ENCODE peak calls at places on chromosomes 4 and X, in eight cellular contexts. S is H9; I is NB4; M is B cell; V is activated CD8-positive, alpha-beta memory T cell treated with anti-CD3 and anti-CD28 coated beads for 48 hours; T is left colon; N is OCI-M1; U is EL. D is an unnamed sample.
A peak's percentile ranks its signal among the peaks of the same experiment; 100 is the strongest.

GRCh38 chrX:43615677-43616076 is 40.4 kb upstream of the MAOA start:
- DNase-seq in I (no peak), M (no peak), S (no peak), V (no peak), T (no peak), N (no peak), U (no peak), D (no peak)

GRCh38 chr4:187167126-187167525 is 443.5 kb upstream of the FAT1 start:
- DNase-seq in I (no peak), S (no peak), U (no peak), V (no peak), T (peak; percentile 44), M (no peak), N (peak; percentile 85), D (no peak)

GRCh38 chr4:169311643-169312365 is 41.0 kb upstream of the SH3RF1 start:
- DNase-seq in I (peak; percentile 57), T (no peak), M (peak; percentile 50), S (peak; percentile 69), U (peak; percentile 64), V (no peak), N (peak; percentile 88), D (peak; percentile 39)

GRCh38 chrX:111634823-111635410 is 46.1 kb upstream of the ALG13 start:
- DNase-seq in M (no peak), S (no peak), T (no peak), V (no peak), U (no peak), I (no peak), N (no peak), D (no peak)

GRCh38 chr4:1851575-1852415 is 4.2 kb downstream of the LETM1 start:
- DNase-seq in N (no peak), M (no peak), V (no peak), I (no peak), S (no peak), U (peak; percentile 33), T (no peak), D (no peak)

GRCh38 chrX:19046343-19047215 is 62.7 kb upstream of the PHKA2 start:
- DNase-seq in I (peak; percentile 4), N (peak; percentile 0), U (peak; percentile 49), T (no peak), S (no peak), V (no peak), M (no peak), D (peak; percentile 56)

GRCh38 chr4:13640149-13640671 is 12.7 kb upstream of the BOD1L1 start:
- DNase-seq in V (no peak), M (no peak), N (peak; percentile 12), U (peak; percentile 97), S (peak; percentile 71), T (no peak), I (peak; percentile 67), D (peak; percentile 74)

GRCh38 chrX:3177851-3178250 is 136.6 kb downstream of the ARSF start:
- DNase-seq in V (no peak), N (no peak), S (no peak), U (peak; percentile 64), M (no peak), T (no peak), I (no peak), D (peak; percentile 54)

GRCh38 chr4:182770969-182771330 is 146.2 kb downstream of the DCTD start:
- DNase-seq in I (no peak), S (peak; percentile 40), T (no peak), V (no peak), U (no peak), N (no peak), M (no peak), D (no peak)

GRCh38 chrX:154732421-154733071 is 18.3 kb downstream of the GAB3 start:
- DNase-seq in V (no peak), T (no peak), S (no peak), M (no peak), U (peak; percentile 73), N (no peak), I (peak; percentile 82), D (no peak)

GRCh38 chrX:47610506-47610905 is 9.2 kb downstream of the SYN1 start:
- DNase-seq in S (no peak), T (no peak), N (no peak), U (no peak), V (no peak), I (no peak), M (no peak), D (no peak)

GRCh38 chrX:151736685-151737084 is 2.1 kb downstream of the CNGA2 start:
- DNase-seq in M (no peak), I (no peak), V (no peak), S (no peak), N (no peak), U (no peak), T (no peak), D (no peak)

GRCh38 chrX:9379697-9380551 is 84.9 kb upstream of the TBL1X start:
- DNase-seq in N (no peak), U (peak; percentile 52), T (peak; percentile 41), I (no peak), M (no peak), S (no peak), V (no peak), D (peak; percentile 58)

GRCh38 chr4:100170986-100171385 is 19.3 kb downstream of the DDIT4L start:
- DNase-seq in U (no peak), N (no peak), V (no peak), M (no peak), T (no peak), S (no peak), I (no peak), D (no peak)

GRCh38 chr4:89838005-89838404 is 1.0 kb upstream of the SNCA start:
- DNase-seq in T (no peak), S (no peak), M (peak; percentile 13), I (no peak), V (no peak), U (no peak), N (peak; percentile 72), D (peak; percentile 4)

GRCh38 chr4:40241936-40242590 is 45.2 kb downstream of the RHOH start:
- DNase-seq in I (no peak), V (no peak), N (peak; percentile 80), M (no peak), S (no peak), T (no peak), U (no peak), D (no peak)

GRCh38 chrX:155334486-155335316 is at the start of gene CLIC2:
- DNase-seq in S (no peak), N (peak; percentile 95), T (peak; percentile 33), I (peak; percentile 4), V (no peak), U (peak; percentile 38), M (no peak), D (peak; percentile 54)

GRCh38 chrX:31743004-31743403 is 671.2 kb upstream of the FTHL17 start:
- DNase-seq in T (no peak), I (no peak), U (no peak), N (no peak), V (no peak), M (no peak), S (no peak), D (no peak)

GRCh38 chr4:21769404-21770147 is 179.0 kb downstream of the KCNIP4 start:
- DNase-seq in N (peak; percentile 72), M (no peak), T (no peak), I (no peak), U (peak; percentile 85), S (no peak), V (no peak), D (peak; percentile 69)

GRCh38 chr4:16026155-16026761 is 57.6 kb downstream of the PROM1 start:
- DNase-seq in V (no peak), M (peak; percentile 69), U (peak; percentile 47), S (no peak), I (peak; percentile 77), T (no peak), N (peak; percentile 72), D (peak; percentile 74)

GRCh38 chr4:128707864-128708263 is 101.6 kb upstream of the JADE1 start:
- DNase-seq in T (no peak), M (no peak), I (no peak), V (no peak), U (peak; percentile 36), N (no peak), S (no peak), D (peak; percentile 44)

GRCh38 chr4:102809190-102809589 is 18.2 kb downstream of the UBE2D3 start:
- DNase-seq in M (no peak), N (peak; percentile 26), S (no peak), V (no peak), U (no peak), T (no peak), I (peak; percentile 36), D (no peak)

GRCh38 chr4:6205584-6205965 is 5.2 kb upstream of the JAKMIP1 start:
- DNase-seq in V (no peak), I (no peak), M (no peak), U (no peak), N (no peak), S (no peak), T (no peak), D (no peak)

GRCh38 chr4:177579649-177580048 is 137.4 kb upstream of the AGA start:
- DNase-seq in S (no peak), V (no peak), M (no peak), I (no peak), T (no peak), N (peak; percentile 30), U (no peak), D (peak; percentile 54)

GRCh38 chrX:17812763-17813162 is 48.3 kb downstream of the RAI2 start:
- DNase-seq in N (peak; percentile 2), U (no peak), S (no peak), T (no peak), M (no peak), I (peak; percentile 12), V (no peak), D (peak; percentile 64)

GRCh38 chr4:57078685-57079521 is 31.3 kb downstream of the IGFBP7 start:
- DNase-seq in M (no peak), N (peak; percentile 14), V (no peak), U (no peak), I (no peak), S (peak; percentile 80), T (no peak), D (peak; percentile 91)

GRCh38 chr4:86927843-86928395 is 6.9 kb upstream of the AFF1 start:
- DNase-seq in S (peak; percentile 3), V (no peak), U (peak; percentile 95), M (no peak), I (peak; percentile 62), T (no peak), N (no peak), D (peak; percentile 97)

GRCh38 chr4:74446193-74446868 is 1.4 kb downstream of the AREG start:
- DNase-seq in T (no peak), M (no peak), V (no peak), I (no peak), S (no peak), U (no peak), N (no peak), D (peak; percentile 58)

GRCh38 chr4:76053730-76054129 is 17.9 kb upstream of the CXCL11 start:
- DNase-seq in M (no peak), N (no peak), I (peak; percentile 74), S (no peak), V (no peak), T (no peak), U (no peak), D (peak; percentile 16)

GRCh38 chr4:182495111-182495510 is 251.9 kb downstream of the TENM3 start:
- DNase-seq in M (no peak), I (no peak), U (no peak), S (no peak), N (no peak), T (no peak), V (no peak), D (no peak)

GRCh38 chr4:41026971-41027370 is 187.4 kb downstream of the APBB2 start:
- DNase-seq in U (no peak), V (no peak), N (no peak), T (no peak), S (no peak), M (no peak), I (no peak), D (no peak)

GRCh38 chrX:53882331-53882730 is 161.9 kb downstream of the PHF8 start:
- DNase-seq in V (no peak), T (no peak), M (no peak), S (no peak), U (peak; percentile 33), I (no peak), N (no peak), D (peak; percentile 79)

GRCh38 chr4:111639876-111640275 is 505.4 kb upstream of the FAM241A start:
- DNase-seq in T (no peak), V (no peak), N (peak; percentile 29), I (no peak), U (peak; percentile 12), M (no peak), S (no peak), D (no peak)